ENCODE peak calls at places on chromosomes 11 and 22, in five cellular contexts. N is T-helper 1 cell, R is mesendoderm, P is GM04503, H is right atrium auricular region. U is an unnamed sample.

GRCh38 chr11:128624269-128625170 is 37.2 kb upstream of the ETS1 start:
- DNase-seq in N (peak), P (no peak), R (no peak), H (no peak), U (no peak)

GRCh38 chr11:66676931-66677598 is 622 bp downstream of the RBM4B start:
- DNase-seq in H (no peak), P (no peak), R (no peak), N (no peak), U (no peak)

GRCh38 chr22:22836635-22837034 is 51.0 kb upstream of the IGLL5 start:
- DNase-seq in N (no peak), P (no peak), R (no peak), H (no peak), U (no peak)

GRCh38 chr11:126362879-126363655 is 7.6 kb downstream of the ST3GAL4 start:
- DNase-seq in P (no peak), N (no peak), R (no peak), H (no peak), U (no peak)

GRCh38 chr11:77473801-77474508 is at the start of gene PAK1:
- DNase-seq in P (no peak), R (peak), N (peak), H (peak), U (peak)

GRCh38 chr11:66267379-66268209 is 845 bp upstream of the RAB1B start:
- DNase-seq in P (peak), H (peak), N (peak), R (peak), U (peak)

GRCh38 chr22:39825661-39826102 is 67.9 kb downstream of the ENTHD1 start:
- DNase-seq in R (no peak), N (no peak), P (no peak), H (no peak), U (no peak)

GRCh38 chr11:111123463-111124398 is 121.8 kb upstream of the POU2AF2 start:
- DNase-seq in N (no peak), P (no peak), H (no peak), R (no peak), U (no peak)

GRCh38 chr22:33865248-33865647 is 55.0 kb downstream of the LARGE1 start:
- DNase-seq in R (no peak), N (no peak), P (no peak), H (no peak), U (no peak)

U was measured in ELF-1.